ENCODE peak calls at places on chromosomes 3 and 15, in four cellular contexts. A is GM23338, D is aorta, G is fibroblast of pulmonary artery. W is an unnamed sample.

GRCh38 chr3:83224101-83224868 is 1462.8 kb upstream of the GBE1 start:
- DNase-seq in A (no peak), D (no peak), G (peak; percentile 85), W (no peak)

GRCh38 chr3:151835751-151836550 is 22.0 kb downstream of the AADAC start:
- DNase-seq in A (peak; percentile 13), D (no peak), G (peak; percentile 62), W (no peak)

GRCh38 chr3:155217591-155217990 is 75.9 kb downstream of the STRIT1 start:
- DNase-seq in A (no peak), D (no peak), G (peak; percentile 78), W (no peak)

GRCh38 chr3:172946061-172946460 is 195.0 kb downstream of the SPATA16 start:
- DNase-seq in A (no peak), D (no peak), G (no peak), W (no peak)

GRCh38 chr3:30199096-30199734 is 407.2 kb upstream of the TGFBR2 start:
- DNase-seq in A (peak; percentile 81), D (peak; percentile 91), G (peak; percentile 79), W (peak; percentile 15)

GRCh38 chr15:59199775-59200465 is 6.7 kb upstream of the LDHAL6B start:
- DNase-seq in A (no peak), D (no peak), G (peak; percentile 70), W (no peak)

GRCh38 chr3:33144433-33144832 is 30.6 kb downstream of the CRTAP start:
- DNase-seq in A (peak; percentile 85), D (no peak), G (no peak), W (peak; percentile 75)

GRCh38 chr3:153595186-153595815 is 433.3 kb downstream of the RAP2B start:
- DNase-seq in A (peak; percentile 66), D (no peak), G (peak; percentile 78), W (peak; percentile 30)

GRCh38 chr3:195896361-195897080 is 11.8 kb downstream of the TNK2 start:
- DNase-seq in A (peak; percentile 38), D (no peak), G (peak; percentile 88), W (peak; percentile 72)

GRCh38 chr3:80244390-80244789 is 476.6 kb upstream of the ROBO1 start:
- DNase-seq in A (no peak), D (no peak), G (peak; percentile 46), W (no peak)

GRCh38 chr15:42735382-42736165 is 1.4 kb downstream of the CDAN1 start:
- DNase-seq in A (no peak), D (peak; percentile 70), G (no peak), W (no peak)

GRCh38 chr3:69999191-70000027 is at the start of gene SAMMSON:
- DNase-seq in A (peak; percentile 60), D (peak; percentile 80), G (peak; percentile 44), W (peak; percentile 20)

GRCh38 chr3:38556640-38557358 is 60.7 kb downstream of the EXOG start:
- DNase-seq in A (no peak), D (peak; percentile 41), G (no peak), W (no peak)

DNA sequence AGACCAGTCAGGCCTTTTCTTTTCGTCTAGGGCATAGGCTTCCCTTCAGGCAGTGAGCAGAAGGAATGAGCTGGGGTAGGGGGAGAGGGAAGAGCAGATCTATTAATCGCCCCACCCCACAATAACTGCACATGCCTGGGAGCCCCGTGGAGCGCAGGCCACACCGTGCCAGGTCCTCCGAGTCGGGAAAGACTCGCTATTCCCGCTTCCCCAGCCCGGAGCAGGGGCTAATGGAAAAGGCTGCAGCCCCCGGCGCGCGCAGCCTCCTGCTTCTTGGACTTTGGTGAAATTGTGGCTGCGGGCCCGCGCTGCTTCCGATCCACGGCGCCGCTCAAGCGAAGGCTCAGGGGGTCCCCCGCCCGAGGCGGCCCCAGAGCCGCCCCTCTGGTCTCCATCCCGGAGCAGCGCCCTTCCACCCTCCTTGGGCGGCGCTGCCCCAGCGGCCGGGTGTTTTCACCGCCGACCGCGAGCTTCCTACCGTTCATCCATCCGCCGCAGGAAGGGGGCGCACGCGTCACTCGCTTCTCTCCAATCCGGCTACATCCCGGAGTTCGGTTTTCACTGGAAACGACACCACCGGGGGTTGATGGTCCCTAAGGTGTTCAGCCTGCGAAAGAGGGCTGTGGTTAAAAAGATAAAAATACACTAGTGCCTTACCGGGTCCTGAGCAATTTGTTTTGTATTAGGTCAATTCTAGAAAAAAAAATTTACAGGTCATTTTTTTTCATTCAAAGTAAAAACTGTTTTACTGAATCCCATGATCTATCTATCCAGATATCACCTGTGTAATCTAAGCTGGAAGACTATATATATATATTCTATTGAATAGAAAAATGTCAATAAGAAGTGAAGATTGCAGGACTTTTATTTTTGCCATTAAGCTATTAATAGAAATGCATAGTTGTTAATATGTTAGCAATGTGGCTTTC is 4.4 kb upstream of the SYNM start:
- DNase-seq in A (peak; percentile 93), D (peak; percentile 96), G (peak; percentile 71), W (peak; percentile 91)
- H3K4me3 ChIP-seq in A (peak overlapping the region; percentile 56), D (peak overlapping the region; percentile 8), G (peak overlapping the region; percentile 45), W (peak overlapping the region; percentile 34)

DNA sequence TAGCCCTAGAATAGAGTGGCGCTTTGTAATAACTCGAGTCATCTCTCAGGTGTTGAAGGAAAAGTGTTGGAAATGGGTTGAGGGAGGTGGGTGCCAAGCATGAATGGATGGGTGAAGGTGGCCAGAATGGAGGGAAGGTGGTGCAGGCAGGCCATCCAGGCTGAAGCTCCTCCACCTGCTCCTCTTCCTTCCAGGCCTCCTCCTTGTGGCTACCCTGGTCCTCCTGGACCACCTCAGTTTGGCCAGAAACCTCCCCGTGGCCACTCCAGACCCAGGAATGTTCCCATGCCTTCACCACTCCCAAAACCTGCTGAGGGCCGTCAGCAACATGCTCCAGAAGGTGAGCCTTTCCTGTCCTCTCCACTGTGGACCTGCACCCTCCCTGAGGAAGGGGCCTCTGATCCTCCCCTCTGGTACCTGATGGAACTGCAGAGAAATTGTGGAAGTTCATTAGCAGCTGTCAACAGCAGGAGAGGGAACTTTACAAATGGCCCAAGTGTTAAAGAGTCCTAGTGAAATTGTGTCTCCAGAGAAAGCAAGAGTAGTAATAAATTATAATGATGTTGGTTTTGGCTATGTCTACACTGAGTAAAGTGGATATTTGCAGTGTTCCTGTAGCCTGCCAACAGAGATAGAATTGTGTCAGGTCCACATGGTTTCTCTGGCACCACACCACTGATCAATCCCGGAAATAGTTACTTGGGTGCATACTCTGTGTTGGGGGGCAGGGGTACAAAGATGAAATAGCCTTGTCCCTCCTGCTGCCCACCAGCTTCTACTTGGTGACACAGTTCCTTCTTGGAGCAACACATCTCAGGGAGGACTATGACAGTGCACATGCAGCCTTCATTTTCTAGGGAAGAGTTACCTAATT is 1.6 kb downstream of the IL12A start:
- DNase-seq in A (peak; percentile 16), D (no peak), G (no peak), W (peak; percentile 30)
- H3K4me3 ChIP-seq in A (no peak overlapping the region), D (no peak overlapping the region), G (no peak overlapping the region), W (no peak overlapping the region)

DNA sequence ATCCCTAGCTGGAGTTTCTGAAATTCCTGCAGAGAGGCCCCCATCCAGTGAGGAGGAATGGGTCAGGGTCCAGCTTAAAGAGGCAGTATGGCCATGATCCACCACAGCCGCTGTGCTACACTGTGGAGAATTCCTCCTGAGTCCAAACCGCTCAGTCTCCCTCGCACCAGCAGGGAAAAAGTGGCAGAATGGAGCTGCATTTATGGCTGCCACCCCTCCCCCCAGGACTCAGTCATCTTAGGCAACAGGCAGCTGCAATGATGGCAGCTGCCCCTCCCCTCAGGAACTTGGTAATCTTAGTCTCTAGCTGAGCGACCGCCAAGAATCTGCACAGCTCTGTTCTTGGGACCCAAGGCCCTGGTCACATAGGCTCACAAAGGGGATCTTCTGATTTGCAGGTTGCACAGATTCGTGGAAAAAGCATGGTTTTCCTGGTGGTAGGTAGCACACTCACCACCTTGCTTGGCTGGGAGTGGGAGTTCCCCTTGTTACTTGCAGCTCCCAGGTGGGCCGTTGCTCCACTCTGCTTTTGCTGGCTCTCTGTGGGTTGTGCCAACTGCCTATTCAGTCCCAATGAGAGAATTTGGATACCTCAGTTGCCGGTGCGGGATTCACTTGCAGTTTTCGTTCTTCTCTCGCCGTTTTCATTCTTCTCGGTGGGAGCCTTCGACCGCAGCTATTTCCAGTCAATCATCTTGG is 204.1 kb downstream of the STXBP5L start:
- DNase-seq in A (peak; percentile 86), D (no peak), G (no peak), W (peak; percentile 3)
- H3K4me3 ChIP-seq in A (no peak overlapping the region), D (no peak overlapping the region), G (no peak overlapping the region), W (no peak overlapping the region)

GRCh38 chr15:45948226-45948625 is 313.4 kb downstream of the SQOR start:
- DNase-seq in A (peak; percentile 53), D (no peak), G (no peak), W (no peak)
- H3K4me3 ChIP-seq in A (peak overlapping the region; percentile 14), D (no peak overlapping the region), G (no peak overlapping the region), W (no peak overlapping the region)

GRCh38 chr15:41583795-41584194 is 24.8 kb downstream of the TYRO3 start:
- DNase-seq in A (no peak), D (no peak), G (no peak), W (no peak)

GRCh38 chr15:41584636-41585139 is 25.7 kb downstream of the TYRO3 start:
- DNase-seq in A (peak; percentile 59), D (no peak), G (no peak), W (no peak)

GRCh38 chr15:41581110-41581509 is 22.1 kb downstream of the TYRO3 start:
- DNase-seq in A (peak; percentile 85), D (no peak), G (no peak), W (peak; percentile 74)

GRCh38 chr15:41585140-41586047 is 26.4 kb downstream of the TYRO3 start:
- DNase-seq in A (peak; percentile 83), D (peak; percentile 84), G (peak; percentile 69), W (peak; percentile 83)
- H3K4me3 ChIP-seq in A (peak overlapping the region; percentile 61), D (peak overlapping the region; percentile 39), G (peak overlapping the region; percentile 21), W (peak overlapping the region; percentile 43)

DNA sequence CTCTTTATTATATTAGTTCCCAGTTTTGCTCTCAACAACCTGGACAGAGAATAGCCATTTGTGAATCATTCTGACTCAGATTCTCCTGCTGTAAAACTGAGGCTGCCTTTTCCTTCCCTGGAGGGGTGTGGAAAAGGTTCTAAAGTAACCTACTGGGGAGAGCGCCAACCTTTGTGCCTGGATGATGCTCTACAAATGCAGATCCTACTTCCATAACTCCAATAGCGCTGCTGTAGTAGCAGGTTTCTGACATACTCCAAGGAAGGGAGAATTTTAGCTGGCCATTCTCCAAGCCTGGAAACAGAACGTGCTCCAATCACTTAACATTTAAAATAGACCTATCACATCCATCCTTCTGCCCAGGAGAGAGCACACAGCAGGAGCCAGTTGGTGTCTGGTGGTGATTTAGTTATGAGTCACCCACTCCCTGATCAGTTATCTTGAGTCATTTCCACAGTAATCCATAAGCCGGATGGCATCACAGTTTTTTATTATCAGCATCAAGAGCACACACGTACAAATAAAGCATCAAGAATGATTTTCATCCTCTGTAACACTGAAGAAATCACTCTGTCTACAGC is 38.3 kb downstream of the MYH15 start:
- DNase-seq in A (no peak), D (no peak), G (peak; percentile 81), W (no peak)
- H3K4me3 ChIP-seq in A (no peak overlapping the region), D (no peak overlapping the region), G (no peak overlapping the region), W (no peak overlapping the region)

W was measured in H7.